ENCODE peak calls at places on chromosome 11, in six cellular contexts. G is IMR-90, J is neuronal stem cell, E is mesenchymal stem cell, L is H9, T is H1. P is an unnamed sample.

GRCh38 chr11:11514246-11514645 is 107.6 kb downstream of the GALNT18 start:
- DNase-seq in J (no peak), G (no peak), E (no peak), L (peak), T (peak), P (no peak)

GRCh38 chr11:12502041-12502440 is 124.7 kb downstream of the PARVA start:
- DNase-seq in J (no peak), T (no peak), L (no peak), G (peak), E (peak), P (no peak)

GRCh38 chr11:58564226-58564625 is 11.4 kb downstream of the LPXN start:
- DNase-seq in G (no peak), J (no peak), L (no peak), E (no peak), T (no peak), P (no peak)

GRCh38 chr11:76640540-76640939 is 30.0 kb downstream of the LRRC32 start:
- DNase-seq in T (no peak), L (peak), J (peak), E (no peak), G (no peak), P (no peak)

GRCh38 chr11:46846510-46846830 is 390 bp upstream of the CKAP5 start:
- DNase-seq in G (no peak), L (no peak), T (no peak), J (no peak), E (no peak), P (no peak)

GRCh38 chr11:131692151-131692550 is 321.7 kb downstream of the NTM start:
- DNase-seq in E (no peak), L (no peak), G (no peak), J (no peak), T (no peak), P (no peak)

GRCh38 chr11:44007746-44008501 is 39.9 kb upstream of the ACCSL start:
- DNase-seq in E (no peak), L (peak), G (no peak), J (no peak), T (no peak), P (peak)

GRCh38 chr11:64629103-64629502 is 38.1 kb downstream of the SLC22A12 start:
- DNase-seq in T (no peak), G (no peak), E (no peak), L (no peak), J (no peak), P (no peak)

GRCh38 chr11:120057595-120058581 is 80.0 kb downstream of the TRIM29 start:
- DNase-seq in G (no peak), J (no peak), L (peak), T (peak), E (peak), P (peak)

GRCh38 chr11:61158691-61159381 is 2.4 kb downstream of the VPS37C start:
- DNase-seq in G (peak), J (no peak), E (peak), L (no peak), T (no peak), P (peak)

GRCh38 chr11:11985954-11986949 is 22.2 kb downstream of the DKK3 start:
- DNase-seq in G (no peak), J (no peak), E (no peak), T (no peak), L (peak), P (no peak)

GRCh38 chr11:121757480-121758125 is 304.8 kb upstream of the SORL1-AS1 start:
- DNase-seq in E (no peak), L (no peak), T (no peak), G (no peak), J (no peak), P (no peak)

GRCh38 chr11:64359712-64360402 is 895 bp downstream of the RPS6KA4 start:
- DNase-seq in E (no peak), T (no peak), J (no peak), L (no peak), G (no peak), P (peak)

DNA sequence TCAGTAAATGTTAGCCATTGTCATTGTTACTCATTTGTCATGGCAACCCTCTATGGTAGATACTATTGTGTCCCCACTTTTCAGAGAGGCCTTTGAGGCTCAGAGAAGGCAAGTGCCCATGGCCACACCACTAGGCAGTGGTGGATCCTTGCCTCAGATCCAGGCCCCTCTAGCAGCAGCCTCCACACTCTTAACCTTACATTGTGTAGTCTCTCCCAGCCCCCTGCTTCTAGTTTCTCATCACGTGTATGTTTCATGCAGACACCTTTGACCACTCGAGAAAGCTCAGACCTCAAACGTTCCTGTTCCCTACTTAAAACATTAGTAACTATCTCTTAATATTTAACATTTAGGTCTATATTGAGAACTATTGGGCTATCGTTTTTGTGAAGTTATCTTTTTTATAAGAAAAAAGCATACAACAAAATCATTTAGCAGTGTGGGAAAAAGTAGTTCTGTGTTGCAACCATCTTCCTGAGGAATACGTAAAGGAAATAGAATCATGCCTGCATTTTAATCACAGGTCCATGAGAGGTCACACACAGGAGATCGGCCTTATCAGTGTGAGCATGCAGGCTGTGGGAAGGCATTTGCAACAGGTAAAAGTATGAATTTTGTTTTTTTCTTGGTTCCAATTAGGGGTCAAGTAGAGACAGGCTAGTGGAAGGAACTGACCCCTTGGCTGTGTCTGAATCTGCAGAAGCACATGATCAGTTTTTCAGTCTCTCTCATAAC is 35.1 kb downstream of the ZNF143 start:
- DNase-seq in G (no peak), L (no peak), J (no peak), T (no peak), E (no peak), P (no peak)
- H4K91ac ChIP-seq in G (no peak), L (no peak), J (no peak), T (no peak), E (no peak), P (no peak)

DNA sequence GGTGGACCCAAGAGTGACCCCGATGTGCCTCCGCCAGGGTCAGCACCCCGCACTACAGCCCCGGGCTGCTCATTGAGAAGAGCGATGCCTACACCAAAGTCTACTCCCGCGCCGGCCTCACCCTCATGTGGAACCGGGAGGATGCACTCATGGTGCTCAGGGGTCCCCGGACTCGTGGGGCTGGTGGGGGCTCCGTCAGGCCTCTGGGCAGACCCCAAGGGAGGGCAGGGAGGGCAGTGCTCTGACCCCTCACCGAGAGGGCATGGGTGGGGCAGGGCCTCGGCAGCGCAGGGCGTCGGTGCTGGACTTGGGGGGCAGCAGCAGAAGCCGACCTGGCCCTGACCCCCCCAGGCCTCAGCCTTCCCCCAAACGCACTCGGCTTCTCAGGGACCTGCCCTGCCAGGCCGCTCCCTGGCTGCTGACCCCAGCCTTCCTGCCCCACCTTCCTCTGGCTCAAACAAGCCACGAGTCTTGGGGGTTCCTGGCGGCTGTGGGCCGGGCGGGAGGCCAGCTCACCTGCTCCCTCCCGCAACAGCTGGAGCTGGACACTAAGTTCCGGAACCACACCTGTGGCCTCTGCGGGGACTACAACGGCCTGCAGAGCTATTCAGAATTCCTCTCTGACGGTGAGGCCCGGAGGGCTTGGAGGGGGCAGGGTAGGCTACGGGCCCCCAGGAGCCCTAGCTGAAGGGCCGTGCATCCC is 2.9 kb downstream of the MUC2 start:
- DNase-seq in T (no peak), G (no peak), L (no peak), J (no peak), E (no peak), P (no peak)
- H4K91ac ChIP-seq in T (no peak), G (no peak), L (no peak), J (no peak), E (no peak), P (no peak)

DNA sequence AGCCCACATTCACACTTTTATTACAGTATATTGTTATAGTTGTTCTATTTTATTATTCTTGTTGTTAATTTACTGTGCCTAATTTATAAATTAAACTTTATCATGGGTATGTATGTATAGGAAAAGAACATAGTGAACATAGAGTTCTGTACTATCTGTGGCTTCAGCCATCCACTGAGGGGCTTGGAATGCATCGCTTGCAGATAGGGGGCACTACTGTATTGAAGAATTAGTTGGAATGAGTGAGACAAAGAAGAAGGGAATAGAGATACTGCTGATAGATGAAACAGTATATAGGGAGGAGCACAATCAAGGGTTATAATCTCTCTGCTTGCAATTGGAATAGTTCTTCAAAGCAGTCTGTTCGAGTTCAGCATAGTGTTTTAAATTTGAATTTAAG is 432.2 kb downstream of the RAB38 start:
- DNase-seq in G (no peak), L (no peak), J (no peak), T (no peak), E (no peak), P (no peak)
- H4K91ac ChIP-seq in G (no peak), L (no peak), J (no peak), T (no peak), E (no peak), P (no peak)

DNA sequence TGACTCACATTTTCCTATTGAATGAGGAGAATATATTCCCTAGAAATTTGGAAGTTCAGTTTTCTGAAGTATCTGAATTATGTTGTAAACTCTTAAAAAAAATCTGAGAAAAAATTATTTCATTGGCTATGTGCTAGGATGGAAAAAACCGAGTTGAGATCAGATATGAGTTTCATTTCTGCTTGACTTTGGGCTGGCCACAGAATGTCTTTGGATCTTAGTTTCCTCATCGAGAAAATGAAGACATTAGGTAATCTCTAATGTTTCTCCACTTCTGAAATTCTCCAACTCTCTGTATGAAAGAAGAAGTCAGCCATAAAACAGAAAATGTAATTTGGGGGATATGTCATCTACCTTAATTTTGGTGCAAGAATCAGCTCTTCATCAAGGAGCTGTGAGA is 28.8 kb downstream of the SLN start:
- DNase-seq in J (no peak), L (no peak), G (no peak), E (no peak), T (no peak), P (no peak)
- H4K91ac ChIP-seq in J (no peak), L (no peak), G (no peak), E (no peak), T (no peak), P (no peak)

GRCh38 chr11:96782632-96783031 is 392.8 kb downstream of the JRKL start:
- DNase-seq in G (no peak), T (no peak), J (no peak), E (no peak), L (no peak), P (no peak)
- H4K91ac ChIP-seq in G (no peak), T (no peak), J (no peak), E (no peak), L (peak), P (no peak)

DNA sequence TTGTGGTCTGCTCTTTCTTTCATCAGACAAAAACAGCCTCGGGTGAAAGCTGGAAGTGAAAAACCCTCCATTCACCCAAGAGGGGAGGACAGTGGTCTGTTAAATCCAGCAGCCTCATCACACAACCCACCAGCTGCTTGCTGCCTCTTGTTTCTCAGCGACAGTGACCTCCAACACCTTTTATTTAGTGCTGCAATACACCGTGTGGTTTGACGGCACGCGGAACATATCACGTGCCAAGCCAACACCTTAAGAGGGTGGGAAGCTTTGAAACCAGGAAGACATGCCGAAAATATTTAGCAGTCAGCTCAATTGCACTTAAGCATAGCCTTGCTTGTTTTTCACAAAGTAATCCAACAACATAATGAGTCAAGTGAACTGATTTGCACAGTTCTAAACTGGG is 39.8 kb upstream of the POGLUT3 start:
- DNase-seq in L (no peak), J (no peak), E (no peak), T (no peak), G (no peak), P (peak)
- H4K91ac ChIP-seq in L (no peak), J (no peak), E (no peak), T (no peak), G (no peak), P (no peak)

GRCh38 chr11:122862091-122862490 is 20.5 kb upstream of the JHY start:
- DNase-seq in L (no peak), T (no peak), G (no peak), J (no peak), E (no peak), P (no peak)

GRCh38 chr11:122864386-122864785 is 18.2 kb upstream of the JHY start:
- DNase-seq in E (no peak), G (no peak), J (no peak), L (no peak), T (no peak), P (peak)

GRCh38 chr11:122869622-122870021 is 12.9 kb upstream of the JHY start:
- DNase-seq in G (no peak), L (no peak), J (no peak), E (no peak), T (no peak), P (peak)

GRCh38 chr11:122861631-122862030 is 20.9 kb upstream of the JHY start:
- DNase-seq in T (no peak), G (no peak), J (no peak), E (no peak), L (no peak), P (no peak)

GRCh38 chr11:122863704-122864326 is 18.7 kb upstream of the JHY start:
- DNase-seq in J (no peak), L (no peak), T (no peak), G (peak), E (peak), P (no peak)
- H4K91ac ChIP-seq in J (no peak), L (no peak), T (no peak), G (no peak), E (no peak), P (no peak)